ENCODE peak calls at places on chromosomes 4 and X, in five cellular contexts. H is NCI-H1092; T is cardiac fibroblast; L is stimulated activated CD8-positive, alpha-beta memory T cell treated with anti-CD3 and anti-CD28 coated beads, Interleukin-4, amount 100 ng/mL, for 48 hours; V is neuronal stem cell. Q is an unnamed sample.

GRCh38 chr4:89957527-89957926 is 62.9 kb downstream of the MMRN1 start:
- DNase-seq in H (no peak), T (no peak), L (no peak), V (no peak), Q (no peak)

GRCh38 chr4:154854362-154854761 is 73.3 kb downstream of the RBM46 start:
- DNase-seq in H (no peak), T (peak), L (no peak), V (no peak), Q (no peak)

GRCh38 chr4:105061136-105061696 is 85.5 kb upstream of the TET2 start:
- DNase-seq in H (no peak), T (peak), L (peak), V (peak), Q (no peak)

GRCh38 chr4:25839687-25840086 is 23.1 kb downstream of the SEL1L3 start:
- DNase-seq in H (no peak), T (no peak), L (no peak), V (no peak), Q (no peak)

GRCh38 chrX:56783450-56783831 is 54.4 kb downstream of the NBDY start:
- DNase-seq in H (no peak), T (no peak), L (no peak), V (no peak), Q (no peak)

GRCh38 chr4:187333151-187333550 is 609.5 kb upstream of the FAT1 start:
- DNase-seq in H (no peak), T (peak), L (no peak), V (no peak), Q (no peak)

GRCh38 chr4:157012781-157013180 is 41.2 kb upstream of the PDGFC start:
- DNase-seq in H (no peak), T (peak), L (no peak), V (no peak), Q (peak)

GRCh38 chr4:6470502-6471302 is 1.7 kb downstream of the PPP2R2C start:
- DNase-seq in H (no peak), T (peak), L (peak), V (no peak), Q (no peak)

GRCh38 chr4:19729873-19730735 is 521.6 kb upstream of the SLIT2 start:
- DNase-seq in H (no peak), T (peak), L (no peak), V (no peak), Q (no peak)

GRCh38 chrX:147838465-147839131 is 73.1 kb upstream of the FMR1 start:
- DNase-seq in H (no peak), T (peak), L (no peak), V (no peak), Q (no peak)

GRCh38 chr4:123581802-123582201 is 185.2 kb downstream of the SPRY1 start:
- DNase-seq in H (no peak), T (no peak), L (no peak), V (no peak), Q (no peak)